ENCODE peak calls at places on chromosomes 16 and 17, in four cellular contexts. I, C, N and L are unnamed samples.
A peak's percentile ranks its signal among the peaks of the same experiment; 100 is the strongest.

GRCh38 chr17:59375858-59376257 is 44.4 kb downstream of the YPEL2 start:
- DNase-seq in I (peak; percentile 53), C (no peak), N (no peak), L (no peak)

GRCh38 chr16:55078699-55079415 is 148.2 kb downstream of the IRX5 start:
- DNase-seq in I (no peak), C (no peak), N (no peak), L (no peak)

GRCh38 chr16:71626858-71627213 is 852 bp downstream of the MARVELD3 start:
- DNase-seq in I (no peak), C (peak; percentile 33), N (no peak), L (peak; percentile 70)

GRCh38 chr17:62950067-62950466 is 16.0 kb upstream of the TANC2 start:
- DNase-seq in I (no peak), C (no peak), N (no peak), L (no peak)

GRCh38 chr16:89958068-89958467 is 9.5 kb downstream of the DEF8 start:
- DNase-seq in I (no peak), C (peak; percentile 75), N (peak; percentile 54), L (peak; percentile 66)

GRCh38 chr16:3541527-3542152 is 35.6 kb downstream of the NLRC3 start:
- DNase-seq in I (no peak), C (no peak), N (no peak), L (no peak)

GRCh38 chr16:228151-228855 is 946 bp downstream of the LUC7L start:
- DNase-seq in I (no peak), C (peak; percentile 30), N (peak; percentile 10), L (no peak)

GRCh38 chr17:28227278-28228108 is 91.5 kb upstream of the TMEM97 start:
- DNase-seq in I (no peak), C (no peak), N (no peak), L (peak; percentile 98)

GRCh38 chr17:14845562-14846335 is 419.4 kb downstream of the PMP22 start:
- DNase-seq in I (no peak), C (no peak), N (no peak), L (no peak)

GRCh38 chr17:43723697-43724359 is 34.8 kb downstream of the SOST start:
- DNase-seq in I (no peak), C (no peak), N (peak; percentile 17), L (no peak)

GRCh38 chr16:24497405-24497804 is 42.0 kb upstream of the RBBP6 start:
- DNase-seq in I (no peak), C (no peak), N (no peak), L (no peak)

GRCh38 chr17:67520282-67520906 is 143.3 kb downstream of the PITPNC1 start:
- DNase-seq in I (no peak), C (no peak), N (no peak), L (no peak)

GRCh38 chr16:64829678-64830077 is 292.2 kb downstream of the CDH11 start:
- DNase-seq in I (no peak), C (no peak), N (no peak), L (no peak)

GRCh38 chr17:4559851-4560820 is at the start of gene GGT6:
- DNase-seq in I (no peak), C (no peak), N (no peak), L (no peak)

GRCh38 chr16:87470332-87470731 is 22.5 kb downstream of the ZCCHC14 start:
- DNase-seq in I (no peak), C (no peak), N (no peak), L (no peak)

GRCh38 chr16:64983983-64984382 is 137.9 kb downstream of the CDH11 start:
- DNase-seq in I (no peak), C (peak; percentile 11), N (peak; percentile 5), L (peak; percentile 78)

GRCh38 chr16:31869511-31870201 is 4.0 kb upstream of the ZNF267 start:
- DNase-seq in I (peak; percentile 63), C (no peak), N (no peak), L (no peak)

GRCh38 chr16:83312015-83312734 is 495.6 kb upstream of the HSBP1 start:
- DNase-seq in I (no peak), C (no peak), N (no peak), L (no peak)

GRCh38 chr17:2337811-2338657 is 733 bp downstream of the SGSM2 start:
- DNase-seq in I (no peak), C (peak; percentile 65), N (peak; percentile 46), L (peak; percentile 63)

GRCh38 chr17:63987616-63988478 is 10.3 kb upstream of the PRR29 start:
- DNase-seq in I (no peak), C (no peak), N (no peak), L (no peak)

GRCh38 chr16:58114827-58115825 is 14.1 kb downstream of the CFAP20 start:
- DNase-seq in I (no peak), C (no peak), N (no peak), L (no peak)

GRCh38 chr17:31072186-31072585 is 22.6 kb upstream of the NF1 start:
- DNase-seq in I (no peak), C (no peak), N (no peak), L (no peak)

GRCh38 chr17:37060966-37061365 is 112.2 kb downstream of the AATF start:
- DNase-seq in I (no peak), C (no peak), N (no peak), L (no peak)

GRCh38 chr16:85965125-85965524 is 66.2 kb downstream of the IRF8 start:
- DNase-seq in I (no peak), C (no peak), N (no peak), L (no peak)

GRCh38 chr17:59435238-59435637 is 103.8 kb downstream of the YPEL2 start:
- DNase-seq in I (no peak), C (no peak), N (no peak), L (no peak)

GRCh38 chr17:7873051-7873450 is 15.2 kb downstream of the CYB5D1 start:
- DNase-seq in I (no peak), C (no peak), N (no peak), L (no peak)

GRCh38 chr17:80095038-80095843 is 6.1 kb upstream of the GAA start:
- DNase-seq in I (no peak), C (no peak), N (no peak), L (no peak)

GRCh38 chr16:49019826-49020401 is 261.7 kb downstream of the CBLN1 start:
- DNase-seq in I (no peak), C (no peak), N (no peak), L (no peak)

GRCh38 chr16:4663756-4664465 is 29.5 kb upstream of the NUDT16L1 start:
- DNase-seq in I (no peak), C (no peak), N (peak; percentile 94), L (no peak)

GRCh38 chr16:4659363-4660353 is 33.7 kb upstream of the NUDT16L1 start:
- DNase-seq in I (no peak), C (no peak), N (no peak), L (no peak)

GRCh38 chr16:4661661-4662060 is 31.7 kb upstream of the NUDT16L1 start:
- DNase-seq in I (no peak), C (no peak), N (no peak), L (no peak)

GRCh38 chr16:4656695-4657686 is 32.4 kb downstream of the MGRN1 start:
- DNase-seq in I (no peak), C (no peak), N (no peak), L (no peak)

GRCh38 chr16:4660454-4661007 is 32.8 kb upstream of the NUDT16L1 start:
- DNase-seq in I (no peak), C (no peak), N (peak; percentile 84), L (no peak)
- TF ChIP-seq NR2C2 in I (no peak), C (no peak), N (no peak), L (no peak)

GRCh38 chr16:56424791-56425438 is 430 bp downstream of the AMFR start:
- DNase-seq in I (no peak), C (peak; percentile 44), N (no peak), L (peak; percentile 48)
- TF ChIP-seq CBFB in I (no peak), C (no peak), N (no peak), L (no peak)

GRCh38 chr17:73719588-73720071 is 75.4 kb upstream of the SDK2 start:
- DNase-seq in I (no peak), C (no peak), N (peak; percentile 65), L (no peak)
- TF ChIP-seq NR2C2 in I (no peak), C (no peak), N (no peak), L (no peak)

GRCh38 chr17:79087428-79088143 is 13.0 kb downstream of the ENGASE start:
- DNase-seq in I (no peak), C (peak; percentile 78), N (peak; percentile 41), L (peak; percentile 89)

GRCh38 chr17:79085154-79085920 is 10.7 kb downstream of the ENGASE start:
- DNase-seq in I (no peak), C (no peak), N (no peak), L (no peak)

GRCh38 chr17:79085921-79086551 is 11.4 kb downstream of the ENGASE start:
- DNase-seq in I (no peak), C (no peak), N (no peak), L (no peak)

GRCh38 chr17:79088266-79088996 is 13.8 kb downstream of the ENGASE start:
- DNase-seq in I (no peak), C (no peak), N (no peak), L (no peak)

DNA sequence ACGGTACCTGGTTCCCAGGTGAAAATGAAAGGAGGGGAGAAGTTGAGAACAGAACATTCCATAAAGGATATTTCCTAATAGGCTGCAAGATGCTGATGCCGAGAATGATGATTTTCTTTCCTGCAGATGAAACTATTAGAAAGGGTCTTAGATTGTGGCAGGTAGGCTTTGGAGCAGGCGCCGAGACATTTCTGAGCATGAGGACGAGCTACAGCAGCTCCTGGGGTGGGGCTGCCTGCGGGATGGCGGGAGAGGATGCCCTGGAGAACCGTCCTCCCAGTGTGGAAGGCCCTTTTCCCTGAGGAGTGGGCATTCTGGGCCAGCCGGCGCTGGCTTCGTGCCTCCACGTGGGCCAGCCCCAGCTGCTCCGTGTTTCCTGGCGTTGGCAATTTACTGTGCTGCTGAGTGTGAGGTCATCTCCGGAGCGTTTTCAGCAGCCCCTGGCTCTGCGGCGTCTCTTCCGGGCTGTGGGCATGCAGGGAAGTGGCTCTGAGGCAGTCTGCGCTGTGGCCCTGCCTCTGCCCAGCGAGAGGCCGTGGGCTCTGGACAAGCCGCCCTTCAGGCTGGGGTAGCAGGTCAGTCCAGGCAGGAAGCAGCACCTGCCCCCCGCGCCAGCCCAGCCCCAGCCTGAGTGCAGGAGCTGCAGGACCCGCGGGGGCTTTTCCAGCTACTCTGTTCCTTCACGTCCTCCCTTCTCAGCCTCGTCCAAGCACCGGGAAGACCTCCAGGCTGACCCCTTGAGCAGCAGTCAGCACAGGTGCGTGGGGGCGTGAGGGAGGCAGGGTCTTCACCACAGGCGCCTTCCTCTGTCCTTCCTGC is 12.2 kb downstream of the ENGASE start:
- DNase-seq in I (no peak), C (no peak), N (no peak), L (no peak)
- TF ChIP-seq CBFB in I (no peak), C (no peak), N (no peak), L (no peak)

GRCh38 chr17:48030531-48030930 is 7.1 kb downstream of the COPZ2 start:
- DNase-seq in I (no peak), C (no peak), N (no peak), L (no peak)
- TF ChIP-seq NR2C2 in I (no peak), C (no peak), N (no peak), L (no peak)